ENCODE peak calls at places on chromosomes 1 and 21, in four cellular contexts. One of them, this sample, is unnamed.

GRCh38 chr1:120178799-120179419 is 2.6 kb upstream of the SEC22B start:
- DNase-seq in skeletal muscle cell: no peak
- DNase-seq in epithelial cell of proximal tubule: no peak
- DNase-seq in brain microvascular endothelial cell: no peak
- DNase-seq in this sample: no peak

GRCh38 chr1:204684206-204684536 is 1.4 kb downstream of the LRRN2 start:
- DNase-seq in skeletal muscle cell: no peak
- DNase-seq in epithelial cell of proximal tubule: no peak
- DNase-seq in brain microvascular endothelial cell: no peak
- DNase-seq in this sample: no peak

GRCh38 chr21:46095814-46096595 is 1.9 kb upstream of the COL6A2 start:
- DNase-seq in skeletal muscle cell: no peak
- DNase-seq in epithelial cell of proximal tubule: no peak
- DNase-seq in brain microvascular endothelial cell: no peak
- DNase-seq in this sample: no peak

GRCh38 chr1:192559115-192560006 is 16.2 kb upstream of the RGS1 start:
- DNase-seq in skeletal muscle cell: peak
- DNase-seq in epithelial cell of proximal tubule: no peak
- DNase-seq in brain microvascular endothelial cell: peak
- DNase-seq in this sample: peak

GRCh38 chr1:230047114-230047865 is 19.7 kb upstream of the GALNT2 start:
- DNase-seq in skeletal muscle cell: no peak
- DNase-seq in epithelial cell of proximal tubule: no peak
- DNase-seq in brain microvascular endothelial cell: no peak
- DNase-seq in this sample: peak

GRCh38 chr1:160189649-160190625 is at the start of gene CASQ1:
- DNase-seq in skeletal muscle cell: no peak
- DNase-seq in epithelial cell of proximal tubule: no peak
- DNase-seq in brain microvascular endothelial cell: no peak
- DNase-seq in this sample: no peak

GRCh38 chr1:57615956-57616355 is 192.1 kb upstream of the DAB1 start:
- DNase-seq in skeletal muscle cell: no peak
- DNase-seq in epithelial cell of proximal tubule: no peak
- DNase-seq in brain microvascular endothelial cell: no peak
- DNase-seq in this sample: no peak

GRCh38 chr1:12851779-12852178 is 3.3 kb upstream of the HNRNPCL1 start:
- DNase-seq in skeletal muscle cell: no peak
- DNase-seq in epithelial cell of proximal tubule: peak
- DNase-seq in brain microvascular endothelial cell: no peak
- DNase-seq in this sample: peak

GRCh38 chr1:22163137-22163536 is 20.2 kb upstream of the WNT4 start:
- DNase-seq in skeletal muscle cell: no peak
- DNase-seq in epithelial cell of proximal tubule: no peak
- DNase-seq in brain microvascular endothelial cell: no peak
- DNase-seq in this sample: no peak